ENCODE peak calls at places on chromosomes 7 and 10, in six cellular contexts. M is posterior cingulate gyrus; Y is A549; R is RCC 7860; H is lower lobe of right lung; W is stimulated activated CD4-positive, alpha-beta T cell treated with anti-CD3 and anti-CD28 coated beads, Interleukin-12 subunit alpha, Interleukin-12 subunit beta, amount 100 ng/mL, for 48 hours. B is an unnamed sample.
A peak's percentile ranks its signal among the peaks of the same experiment; 100 is the strongest.

GRCh38 chr7:7312323-7312722 is 130.0 kb downstream of the C1GALT1 start:
- DNase-seq in M (no peak), Y (no peak), R (no peak), H (no peak), W (no peak), B (no peak)

GRCh38 chr7:50303894-50304157 is 690 bp upstream of the IKZF1 start:
- DNase-seq in M (no peak), Y (no peak), R (no peak), H (peak; percentile 64), W (no peak), B (no peak)

GRCh38 chr7:84236398-84236797 is 41.8 kb upstream of the SEMA3A start:
- DNase-seq in M (no peak), Y (no peak), R (peak; percentile 41), H (no peak), W (no peak), B (no peak)

GRCh38 chr10:45373003-45373782 is 823 bp upstream of the ALOX5 start:
- DNase-seq in M (no peak), Y (no peak), R (no peak), H (peak; percentile 62), W (no peak), B (no peak)

GRCh38 chr7:14144109-14144508 is 154.6 kb upstream of the ETV1 start:
- DNase-seq in M (no peak), Y (no peak), R (no peak), H (no peak), W (no peak), B (no peak)

GRCh38 chr10:93166116-93166515 is 92.4 kb downstream of the CYP26A1 start:
- DNase-seq in M (no peak), Y (no peak), R (no peak), H (no peak), W (no peak), B (no peak)

GRCh38 chr7:26279405-26279804 is 12.3 kb upstream of the SNX10 start:
- DNase-seq in M (no peak), Y (peak; percentile 12), R (no peak), H (no peak), W (no peak), B (no peak)

GRCh38 chr10:74072503-74072902 is 74.6 kb downstream of the VCL start:
- DNase-seq in M (no peak), Y (peak; percentile 63), R (peak; percentile 79), H (no peak), W (no peak), B (no peak)

GRCh38 chr10:60974463-60975149 is 30.6 kb upstream of the RHOBTB1 start:
- DNase-seq in M (no peak), Y (no peak), R (peak; percentile 60), H (no peak), W (no peak), B (no peak)

GRCh38 chr7:42264702-42265101 is 27.7 kb upstream of the GLI3 start:
- DNase-seq in M (no peak), Y (no peak), R (no peak), H (no peak), W (no peak), B (no peak)

GRCh38 chr10:79434816-79435215 is 10.6 kb downstream of the ZCCHC24 start:
- DNase-seq in M (no peak), Y (no peak), R (no peak), H (no peak), W (no peak), B (no peak)

GRCh38 chr7:2544541-2545188 is 10.7 kb downstream of the BRAT1 start:
- DNase-seq in M (no peak), Y (no peak), R (no peak), H (peak; percentile 28), W (no peak), B (no peak)

GRCh38 chr10:118960166-118961090 is 69.1 kb upstream of the NANOS1 start:
- DNase-seq in M (no peak), Y (no peak), R (no peak), H (no peak), W (no peak), B (no peak)

GRCh38 chr7:107505997-107506682 is 36.3 kb downstream of the GPR22 start:
- DNase-seq in M (no peak), Y (no peak), R (no peak), H (no peak), W (no peak), B (no peak)

GRCh38 chr10:88062798-88063472 is 199.5 kb downstream of the PTEN start:
- DNase-seq in M (no peak), Y (peak; percentile 27), R (no peak), H (no peak), W (no peak), B (no peak)

GRCh38 chr10:61163403-61163802 is 219.4 kb upstream of the RHOBTB1 start:
- DNase-seq in M (no peak), Y (no peak), R (no peak), H (no peak), W (no peak), B (no peak)

GRCh38 chr10:124155781-124156401 is 62.5 kb upstream of the CHST15 start:
- DNase-seq in M (no peak), Y (no peak), R (peak; percentile 70), H (no peak), W (no peak), B (no peak)

GRCh38 chr7:47452715-47453092 is 129.2 kb downstream of the TNS3 start:
- DNase-seq in M (no peak), Y (no peak), R (no peak), H (no peak), W (no peak), B (peak; percentile 53)